ENCODE peak calls at places on chromosomes 3 and 15, in seven cellular contexts. D is left cardiac atrium; R is T-helper 17 cell; Z is mucosa of descending colon; B is foreskin keratinocyte; Q is stimulated activated naive CD8-positive, alpha-beta T cell treated with anti-CD3 and anti-CD28 coated beads, Interleukin-15, Interleukin-2, amounts not matched to agents 100 U/mL and 50 U/mL, for 24 hours; U is activated T-cell treated with anti-CD3 and anti-CD28 coated beads, Interleukin-2, amount 50 U/mL, for 72 hours. W is an unnamed sample.

GRCh38 chr3:128366136-128366535 is 100.6 kb downstream of the DNAJB8 start:
- ATAC-seq in Q (no peak), U (peak), D (peak), Z (no peak), B (no peak), R (no peak), W (no peak)

GRCh38 chr3:27568393-27568792 is 84.2 kb upstream of the SLC4A7 start:
- ATAC-seq in D (peak), Q (no peak), Z (peak), U (no peak), R (no peak), B (peak), W (no peak)

GRCh38 chr3:9649791-9650521 is 651 bp downstream of the MTMR14 start:
- ATAC-seq in U (peak), R (no peak), D (peak), B (peak), Z (peak), Q (no peak), W (peak)

GRCh38 chr3:136350557-136350956 is 100.4 kb downstream of the PCCB start:
- ATAC-seq in Z (no peak), D (peak), R (no peak), B (peak), Q (no peak), U (no peak), W (no peak)

GRCh38 chr15:76161153-76162049 is 101.6 kb downstream of the TMEM266 start:
- ATAC-seq in R (no peak), Q (no peak), D (no peak), Z (peak), U (no peak), B (no peak), W (no peak)

GRCh38 chr15:74032606-74033561 is 38.4 kb downstream of the PML start:
- ATAC-seq in Q (no peak), R (no peak), U (no peak), B (no peak), Z (no peak), D (no peak), W (no peak)

GRCh38 chr3:132325634-132326033 is 8.4 kb downstream of the ACP3 start:
- ATAC-seq in Q (no peak), R (no peak), D (no peak), U (no peak), Z (peak), B (no peak), W (no peak)

GRCh38 chr3:189975376-189975990 is 145.2 kb downstream of the P3H2 start:
- ATAC-seq in D (peak), U (no peak), Q (no peak), R (no peak), B (no peak), Z (no peak), W (no peak)

GRCh38 chr3:4597204-4597985 is 104.2 kb downstream of the ITPR1 start:
- ATAC-seq in U (no peak), Q (no peak), Z (no peak), D (no peak), R (no peak), B (no peak), W (no peak)

GRCh38 chr3:10992946-10993728 is 589 bp downstream of the SLC6A1 start:
- ATAC-seq in Q (no peak), R (no peak), U (no peak), B (no peak), Z (no peak), D (peak), W (no peak)

GRCh38 chr15:62301993-62302665 is 137.0 kb upstream of the C2CD4B start:
- ATAC-seq in B (no peak), D (peak), Q (no peak), Z (peak), U (no peak), R (no peak), W (no peak)

GRCh38 chr3:45544719-45545296 is 49.7 kb upstream of the LIMD1 start:
- ATAC-seq in D (no peak), Z (peak), B (no peak), U (no peak), R (no peak), Q (no peak), W (no peak)

GRCh38 chr3:14203521-14204079 is 25.0 kb downstream of the LSM3 start:
- ATAC-seq in Z (peak), Q (no peak), B (peak), D (peak), U (peak), R (peak), W (peak)

GRCh38 chr15:22903961-22904534 is 65.6 kb downstream of the NIPA2 start:
- ATAC-seq in Z (peak), D (no peak), U (no peak), R (no peak), B (peak), Q (no peak), W (peak)

GRCh38 chr3:114408763-114409162 is 114.9 kb downstream of the TIGIT start:
- ATAC-seq in Z (no peak), Q (no peak), U (no peak), R (no peak), B (no peak), D (peak), W (no peak)

GRCh38 chr15:85764649-85765277 is 30.0 kb downstream of the KLHL25 start:
- ATAC-seq in U (no peak), R (no peak), D (peak), Z (no peak), Q (no peak), B (no peak), W (no peak)

GRCh38 chr3:64740232-64740631 is 52.4 kb upstream of the ADAMTS9 start:
- ATAC-seq in Z (peak), B (no peak), U (no peak), D (peak), Q (no peak), R (no peak), W (no peak)

GRCh38 chr15:36903922-36904479 is 196.3 kb downstream of the MEIS2 start:
- ATAC-seq in R (no peak), D (no peak), Q (no peak), B (peak), Z (peak), U (no peak), W (no peak)

GRCh38 chr3:128041378-128041777 is 10.9 kb upstream of the SEC61A1 start:
- ATAC-seq in Z (no peak), D (no peak), U (no peak), R (no peak), Q (no peak), B (no peak), W (no peak)

GRCh38 chr15:67941643-67942315 is 101.9 kb upstream of the RNU6-1 start:
- ATAC-seq in R (no peak), B (peak), Z (peak), D (peak), U (no peak), Q (no peak), W (no peak)

GRCh38 chr3:139561959-139562676 is 22.6 kb upstream of the RBP1 start:
- ATAC-seq in Q (no peak), D (peak), R (no peak), Z (peak), U (no peak), B (peak), W (no peak)

GRCh38 chr15:80234883-80235282 is 17.1 kb downstream of the CTXND1 start:
- ATAC-seq in D (no peak), Z (peak), R (no peak), B (peak), Q (no peak), U (no peak), W (peak)

GRCh38 chr3:50123394-50124361 is 31.4 kb upstream of the SEMA3F start:
- ATAC-seq in B (no peak), U (no peak), Z (peak), R (no peak), Q (no peak), D (no peak), W (no peak)

GRCh38 chr3:197367081-197367780 is 68.8 kb upstream of the DLG1 start:
- ATAC-seq in Q (no peak), B (peak), Z (no peak), U (no peak), D (peak), R (no peak), W (no peak)

GRCh38 chr3:32759342-32759741 is 58.5 kb upstream of the TRIM71 start:
- ATAC-seq in U (no peak), D (no peak), Q (no peak), B (no peak), Z (no peak), R (no peak), W (no peak)

GRCh38 chr3:71721721-71722157 is 3.5 kb downstream of the EIF4E3 start:
- ATAC-seq in B (no peak), Q (peak), U (peak), R (peak), Z (no peak), D (no peak), W (no peak)

GRCh38 chr3:59444293-59444671 is 394.5 kb upstream of the CFAP20DC start:
- ATAC-seq in B (no peak), R (peak), Q (peak), D (no peak), Z (peak), U (peak), W (no peak)

GRCh38 chr3:113839551-113839950 is 963 bp downstream of the GRAMD1C start:
- ATAC-seq in U (no peak), D (no peak), B (no peak), R (no peak), Z (no peak), Q (no peak), W (no peak)

GRCh38 chr15:31280037-31280830 is 46.4 kb upstream of the KLF13 start:
- ATAC-seq in D (peak), U (no peak), Z (peak), Q (no peak), R (no peak), B (peak), W (peak)

GRCh38 chr15:80041497-80042253 is 17.8 kb upstream of the ZFAND6 start:
- ATAC-seq in D (no peak), U (no peak), B (no peak), Q (no peak), Z (no peak), R (no peak), W (no peak)

GRCh38 chr3:156106721-156107373 is 13.5 kb upstream of the KCNAB1 start:
- ATAC-seq in Q (no peak), Z (no peak), R (no peak), D (no peak), B (peak), U (no peak), W (no peak)

W was measured in stimulated activated memory B cell treated with anti-CD40 and anti-IgM and Interleukin-4, amounts not matched to agents 10 μg/mL and 1 μg/mL and 100 μg/mL, for 72 hours.